ENCODE peak calls at places on chromosomes 2 and 18, in nine cellular contexts. G is ovary, X is skeletal muscle cell, D is choroid plexus epithelial cell, I is stomach, P is astrocyte of the cerebellum, K is SJSA1, B is H7, U is brain microvascular endothelial cell. O is an unnamed sample.

GRCh38 chr2:218256612-218257350 is 4.0 kb upstream of the GPBAR1 start:
- DNase-seq in G (no peak), K (no peak), P (no peak), X (no peak), U (no peak), B (peak; percentile 17), I (no peak), D (no peak), O (no peak)

GRCh38 chr18:70046796-70047195 is 99.1 kb upstream of the CD226 start:
- DNase-seq in G (no peak), I (no peak), P (no peak), X (no peak), D (no peak), K (no peak), U (no peak), B (no peak), O (no peak)

GRCh38 chr18:7945882-7946281 is 378.8 kb downstream of the PTPRM start:
- DNase-seq in G (no peak), U (peak; percentile 93), K (peak; percentile 83), B (no peak), X (peak; percentile 87), D (peak; percentile 96), I (no peak), P (peak; percentile 54), O (no peak)

GRCh38 chr2:158191569-158191968 is 89.9 kb downstream of the UPP2 start:
- DNase-seq in G (no peak), B (no peak), U (no peak), K (no peak), X (no peak), I (no peak), P (no peak), D (peak; percentile 55), O (no peak)

GRCh38 chr18:36963464-36963863 is 134.5 kb downstream of the KIAA1328 start:
- DNase-seq in G (no peak), P (no peak), B (no peak), D (no peak), X (no peak), K (no peak), U (no peak), I (no peak), O (no peak)

GRCh38 chr2:158221055-158222021 is 119.7 kb downstream of the UPP2 start:
- DNase-seq in K (no peak), I (no peak), X (no peak), D (no peak), B (no peak), P (no peak), U (no peak), G (no peak), O (no peak)

GRCh38 chr2:32969444-32970162 is 22.9 kb downstream of the LTBP1 start:
- DNase-seq in X (no peak), B (no peak), G (no peak), U (no peak), K (no peak), P (no peak), D (no peak), I (no peak), O (no peak)

GRCh38 chr2:46914578-46915230 is 902 bp downstream of the MCFD2 start:
- DNase-seq in D (peak; percentile 20), X (no peak), P (no peak), B (no peak), U (no peak), G (no peak), K (no peak), I (no peak), O (no peak)

GRCh38 chr2:161576421-161576820 is 47.8 kb upstream of the SLC4A10 start:
- DNase-seq in X (no peak), B (peak; percentile 69), I (no peak), U (no peak), G (no peak), K (no peak), D (no peak), P (no peak), O (peak; percentile 59)

GRCh38 chr18:48455555-48456478 is 46.6 kb upstream of the ZBTB7C start:
- DNase-seq in I (no peak), B (no peak), X (peak; percentile 89), U (peak; percentile 88), G (no peak), D (peak; percentile 96), P (peak; percentile 97), K (peak; percentile 73), O (no peak)

GRCh38 chr2:39128919-39129391 is 8.1 kb upstream of the SOS1 start:
- DNase-seq in P (no peak), K (no peak), U (no peak), G (no peak), B (no peak), D (peak; percentile 57), X (no peak), I (no peak), O (no peak)

GRCh38 chr18:74451148-74451547 is 6.0 kb downstream of the DIPK1C start:
- DNase-seq in K (no peak), U (no peak), B (no peak), P (no peak), G (no peak), X (no peak), I (no peak), D (no peak), O (no peak)

GRCh38 chr2:9797681-9798556 is 45.4 kb upstream of the TAF1B start:
- DNase-seq in K (no peak), X (no peak), B (no peak), I (no peak), D (no peak), U (no peak), G (no peak), P (no peak), O (no peak)

GRCh38 chr2:164911832-164912231 is 43.5 kb downstream of the SLC38A11 start:
- DNase-seq in I (no peak), G (no peak), K (no peak), X (no peak), D (no peak), P (no peak), B (no peak), U (no peak), O (no peak)

GRCh38 chr2:164913640-164914346 is 41.5 kb downstream of the SLC38A11 start:
- DNase-seq in B (no peak), X (no peak), G (no peak), P (no peak), I (peak; percentile 38), U (peak; percentile 29), D (peak; percentile 70), K (no peak), O (peak; percentile 57)

GRCh38 chr2:164906947-164907346 is 48.4 kb downstream of the SLC38A11 start:
- DNase-seq in D (no peak), B (no peak), G (no peak), X (no peak), U (no peak), I (no peak), P (no peak), K (no peak), O (no peak)

GRCh38 chr2:164913011-164913410 is 42.3 kb downstream of the SLC38A11 start:
- DNase-seq in I (no peak), B (peak; percentile 1), G (no peak), K (no peak), U (no peak), P (no peak), D (no peak), X (no peak), O (peak; percentile 69)

DNA sequence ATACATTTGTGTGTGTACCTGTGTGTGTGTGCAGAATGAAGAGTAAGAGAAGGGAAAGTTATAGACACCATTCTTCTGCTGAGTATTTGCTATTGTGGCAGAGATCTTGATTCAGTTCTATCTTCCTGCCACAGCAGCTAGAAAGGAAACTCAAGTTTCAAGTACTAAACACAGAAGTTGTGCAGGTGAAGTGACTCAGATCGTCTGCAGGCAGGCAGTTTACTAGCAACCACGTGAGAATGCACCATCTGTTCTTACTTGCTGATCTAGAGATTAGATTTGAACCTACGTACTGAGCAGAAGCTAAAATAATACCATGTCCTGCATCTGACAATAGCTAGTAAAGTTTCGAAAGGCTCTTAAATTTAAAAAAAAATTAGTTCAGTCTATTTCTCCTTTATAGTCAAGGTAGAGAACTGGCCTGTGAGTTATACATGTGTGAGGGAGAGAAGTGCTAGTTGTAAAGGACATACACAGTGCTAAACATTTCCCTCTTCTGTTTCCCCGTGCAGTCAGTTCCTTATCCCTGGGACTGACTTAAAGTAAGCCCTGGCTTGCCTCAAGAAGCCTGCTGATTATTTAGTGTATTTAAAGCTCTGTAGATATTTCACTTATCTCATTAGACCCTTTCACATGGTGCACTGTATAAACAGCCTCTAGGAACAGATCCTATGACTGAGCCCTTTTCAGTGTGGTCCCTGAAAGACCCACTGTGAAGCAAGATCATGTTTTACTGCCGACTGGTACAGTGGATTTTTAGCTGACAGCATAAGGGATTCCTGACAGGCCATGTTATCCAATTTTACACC is 45.0 kb downstream of the SLC38A11 start:
- DNase-seq in X (peak; percentile 35), G (no peak), U (peak; percentile 69), D (peak; percentile 94), B (no peak), P (no peak), K (no peak), I (peak; percentile 39), O (no peak)
- H3K4me3 ChIP-seq in X (no peak overlapping the region), G (no peak overlapping the region), U (no peak overlapping the region), D (no peak overlapping the region), B (no peak overlapping the region), P (no peak overlapping the region), K (no peak overlapping the region), I (no peak overlapping the region), O (no peak overlapping the region)

GRCh38 chr2:31383471-31384153 is 30.9 kb downstream of the XDH start:
- DNase-seq in G (no peak), D (peak; percentile 24), I (no peak), P (no peak), B (no peak), K (no peak), U (peak; percentile 29), X (peak; percentile 20), O (no peak)
- H3K4me3 ChIP-seq in G (no peak overlapping the region), D (no peak overlapping the region), I (no peak overlapping the region), P (no peak overlapping the region), B (no peak overlapping the region), K (no peak overlapping the region), U (no peak overlapping the region), X (no peak overlapping the region), O (no peak overlapping the region)

DNA sequence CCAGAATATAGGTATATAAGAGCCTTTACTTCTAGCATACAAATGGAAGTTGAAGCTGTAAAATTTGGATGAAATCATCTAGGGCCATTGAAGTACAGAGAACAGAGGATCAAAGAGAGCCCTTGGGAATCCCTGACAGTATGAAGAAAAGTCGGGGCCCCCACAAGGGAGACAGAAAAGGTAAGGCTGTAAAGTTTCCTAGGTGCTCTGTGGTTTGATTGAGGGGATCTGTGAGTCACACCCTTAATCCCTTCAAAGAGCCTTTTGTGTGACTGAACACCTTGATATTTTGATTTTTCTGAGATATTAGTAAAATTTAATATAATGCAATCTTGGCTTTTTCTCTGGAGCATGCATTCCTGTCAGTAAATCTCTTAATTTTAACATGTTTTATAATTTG is 961.7 kb upstream of the TMEFF2 start:
- DNase-seq in X (no peak), P (no peak), G (no peak), B (no peak), D (no peak), U (no peak), I (no peak), K (no peak), O (no peak)
- H3K4me3 ChIP-seq in X (no peak overlapping the region), P (no peak overlapping the region), G (no peak overlapping the region), B (no peak overlapping the region), D (no peak overlapping the region), U (no peak overlapping the region), I (no peak overlapping the region), K (no peak overlapping the region), O (no peak overlapping the region)

DNA sequence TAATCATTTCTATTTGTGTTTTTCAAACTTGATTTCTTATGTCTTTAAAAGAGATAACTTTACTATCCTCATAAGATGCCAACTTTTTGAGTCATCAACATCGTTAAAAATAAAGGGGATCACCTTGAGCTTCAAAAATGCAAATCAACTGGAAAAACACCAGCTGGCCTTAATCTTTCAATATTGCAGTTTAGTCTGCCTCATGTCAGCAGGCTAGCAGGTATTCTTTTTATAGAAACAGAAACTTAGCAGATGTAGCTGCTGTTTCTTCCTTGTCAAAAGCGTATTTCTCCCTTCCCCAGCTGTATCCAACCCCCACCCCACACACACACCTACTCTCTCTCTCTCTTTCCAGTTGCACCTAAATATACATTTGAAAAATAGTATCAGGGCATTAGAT is 154.1 kb upstream of the ZNF804A start:
- DNase-seq in I (no peak), K (no peak), B (no peak), U (no peak), G (no peak), P (no peak), X (no peak), D (no peak), O (no peak)
- H3K4me3 ChIP-seq in I (no peak overlapping the region), K (no peak overlapping the region), B (no peak overlapping the region), U (no peak overlapping the region), G (no peak overlapping the region), P (no peak overlapping the region), X (no peak overlapping the region), D (no peak overlapping the region), O (no peak overlapping the region)